ENCODE peak calls at places on chromosomes 3 and 15, in ten cellular contexts. K is fibroblast of mammary gland, H is MM.1S, U is pancreas, C is DND-41, O is aorta, W is esophagus squamous epithelium, L is bronchial epithelial cell, A is PC-3, S is fibroblast of the aortic adventitia. F is an unnamed sample.

GRCh38 chr15:82538961-82539689 is 1.1 kb downstream of the RPS17 start:
- DNase-seq in K (peak; percentile 38), H (no peak), U (no peak), C (no peak), O (no peak), W (no peak), L (no peak), A (no peak), S (peak; percentile 34), F (no peak)

GRCh38 chr3:124878561-124879394 is 8.4 kb downstream of the ITGB5 start:
- DNase-seq in K (peak; percentile 99), H (no peak), U (no peak), C (no peak), O (peak; percentile 75), W (no peak), L (peak; percentile 97), A (peak; percentile 90), S (peak; percentile 97), F (no peak)

GRCh38 chr15:70466895-70467529 is 296.3 kb downstream of the UACA start:
- DNase-seq in K (peak; percentile 69), H (peak; percentile 78), U (no peak), C (peak; percentile 76), O (peak; percentile 81), W (no peak), L (peak; percentile 52), A (peak; percentile 67), S (peak; percentile 73), F (peak; percentile 64)

GRCh38 chr15:48536681-48537091 is 108.8 kb downstream of the FBN1 start:
- DNase-seq in K (peak; percentile 40), H (no peak), U (no peak), C (no peak), O (no peak), W (no peak), L (no peak), A (no peak), S (peak; percentile 84), F (no peak)

GRCh38 chr15:49847436-49847835 is 226.6 kb downstream of the DTWD1 start:
- DNase-seq in K (peak; percentile 64), H (no peak), U (no peak), C (no peak), O (no peak), W (no peak), L (no peak), A (no peak), S (peak; percentile 64), F (no peak)

GRCh38 chr3:151434151-151434890 is 26.5 kb downstream of the IGSF10 start:
- DNase-seq in K (peak; percentile 96), H (no peak), U (no peak), C (no peak), O (no peak), W (no peak), L (peak; percentile 93), A (peak; percentile 92), S (peak; percentile 90), F (no peak)

GRCh38 chr15:44441095-44441501 is 13.7 kb downstream of the CTDSPL2 start:
- DNase-seq in K (no peak), H (no peak), U (no peak), C (no peak), O (no peak), W (no peak), L (no peak), A (no peak), S (no peak), F (no peak)

GRCh38 chr3:111336511-111336910 is 205.5 kb upstream of the CD96 start:
- DNase-seq in K (no peak), H (no peak), U (no peak), C (peak; percentile 67), O (no peak), W (no peak), L (no peak), A (peak; percentile 22), S (peak; percentile 51), F (no peak)

GRCh38 chr15:86384191-86384590 is 304.5 kb downstream of the AGBL1 start:
- DNase-seq in K (no peak), H (no peak), U (no peak), C (no peak), O (no peak), W (no peak), L (no peak), A (no peak), S (no peak), F (no peak)

GRCh38 chr15:63982381-63982854 is 63.9 kb downstream of the DAPK2 start:
- DNase-seq in K (no peak), H (no peak), U (no peak), C (no peak), O (no peak), W (no peak), L (no peak), A (no peak), S (no peak), F (no peak)

DNA sequence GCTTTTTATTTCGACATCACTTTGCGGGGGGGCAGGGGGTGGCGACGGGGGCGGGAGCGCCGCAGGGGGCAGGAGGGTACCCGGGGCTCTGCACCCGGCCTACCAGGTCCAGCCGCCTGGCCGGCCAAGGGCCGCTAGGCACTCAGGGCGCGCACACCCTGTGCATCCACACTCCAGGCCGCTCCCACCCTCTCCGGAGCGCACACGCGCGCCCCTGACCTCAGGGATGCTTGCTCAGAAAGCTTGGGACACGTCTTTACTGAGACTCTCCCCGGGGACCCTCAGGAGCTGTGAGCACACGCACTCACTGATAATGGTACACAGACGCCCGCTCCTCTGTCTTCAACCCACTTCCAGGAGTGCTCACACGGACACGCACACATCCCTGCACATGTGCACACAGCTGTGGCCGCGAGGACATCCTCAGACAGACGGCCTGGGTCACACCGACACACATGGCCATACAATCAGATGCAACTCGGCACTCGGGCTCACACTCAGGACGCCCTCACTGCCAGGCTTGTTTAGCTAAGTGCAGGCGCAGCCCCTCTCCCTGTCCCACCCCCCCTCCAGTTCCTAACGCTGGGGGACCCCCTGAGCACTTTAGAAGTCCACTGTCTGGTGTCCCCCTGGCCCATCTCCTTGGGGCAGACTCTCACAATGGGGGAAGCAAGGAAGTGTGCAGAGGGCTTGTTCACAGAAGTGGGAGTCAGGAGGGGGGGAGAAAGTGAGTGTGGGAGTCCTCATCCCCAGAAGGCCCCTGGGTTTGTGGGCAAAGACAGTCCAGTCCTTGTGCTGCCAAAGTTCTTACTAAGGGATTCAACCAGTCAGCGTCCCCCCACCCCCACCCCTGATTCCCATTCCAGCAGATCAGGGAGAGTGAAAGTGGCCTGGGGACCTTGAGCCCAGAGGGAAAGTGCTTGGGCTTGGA is 485 bp upstream of the GATA2 start:
- DNase-seq in K (no peak), H (no peak), U (peak; percentile 53), C (no peak), O (no peak), W (no peak), L (no peak), A (no peak), S (no peak), F (no peak)
- H3K4me3 ChIP-seq in K (no peak overlapping the region), H (no peak overlapping the region), U (peak overlapping the region; percentile 60), C (no peak overlapping the region), O (no peak overlapping the region), W (no peak overlapping the region), L (no peak overlapping the region), A (peak overlapping the region; percentile 93), S (no peak overlapping the region), F (no peak overlapping the region)

GRCh38 chr3:127577448-127577847 is 13.1 kb downstream of the TPRA1 start:
- DNase-seq in K (no peak), H (no peak), U (no peak), C (no peak), O (no peak), W (no peak), L (no peak), A (no peak), S (no peak), F (no peak)
- H3K4me3 ChIP-seq in K (no peak overlapping the region), H (no peak overlapping the region), U (no peak overlapping the region), C (no peak overlapping the region), O (no peak overlapping the region), W (no peak overlapping the region), L (no peak overlapping the region), A (no peak overlapping the region), S (no peak overlapping the region), F (no peak overlapping the region)

DNA sequence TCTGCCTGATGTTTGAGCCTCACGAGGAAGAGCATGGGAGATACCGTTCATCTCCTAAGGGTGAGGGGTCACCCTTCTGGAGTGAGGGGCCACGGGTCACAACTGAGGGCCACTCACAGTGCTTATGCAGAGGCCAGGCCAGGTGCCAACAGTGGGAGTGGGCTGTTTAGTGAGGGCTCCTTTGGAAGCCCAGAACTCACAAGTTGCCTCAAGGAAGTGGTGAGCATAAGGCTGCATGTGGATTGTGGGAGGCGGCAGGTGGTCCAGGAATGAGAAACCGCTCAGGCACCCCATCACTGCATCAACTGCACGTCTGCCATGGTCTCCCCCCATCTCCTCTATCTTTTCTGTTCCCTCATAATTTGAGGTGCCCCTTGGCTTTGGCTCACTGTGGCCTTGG is 26.5 kb downstream of the SPSB4 start:
- DNase-seq in K (no peak), H (no peak), U (no peak), C (no peak), O (peak; percentile 42), W (no peak), L (no peak), A (no peak), S (no peak), F (no peak)
- H3K4me3 ChIP-seq in K (no peak overlapping the region), H (no peak overlapping the region), U (no peak overlapping the region), C (no peak overlapping the region), O (no peak overlapping the region), W (no peak overlapping the region), L (no peak overlapping the region), A (no peak overlapping the region), S (no peak overlapping the region), F (no peak overlapping the region)

GRCh38 chr3:175526191-175526590 is 667.1 kb downstream of the NAALADL2 start:
- DNase-seq in K (no peak), H (no peak), U (no peak), C (no peak), O (no peak), W (no peak), L (no peak), A (no peak), S (no peak), F (no peak)
- H3K4me3 ChIP-seq in K (peak overlapping the region; percentile 46), H (no peak overlapping the region), U (no peak overlapping the region), C (no peak overlapping the region), O (peak overlapping the region; percentile 97), W (no peak overlapping the region), L (peak overlapping the region; percentile 20), A (no peak overlapping the region), S (peak overlapping the region; percentile 62), F (no peak overlapping the region)

DNA sequence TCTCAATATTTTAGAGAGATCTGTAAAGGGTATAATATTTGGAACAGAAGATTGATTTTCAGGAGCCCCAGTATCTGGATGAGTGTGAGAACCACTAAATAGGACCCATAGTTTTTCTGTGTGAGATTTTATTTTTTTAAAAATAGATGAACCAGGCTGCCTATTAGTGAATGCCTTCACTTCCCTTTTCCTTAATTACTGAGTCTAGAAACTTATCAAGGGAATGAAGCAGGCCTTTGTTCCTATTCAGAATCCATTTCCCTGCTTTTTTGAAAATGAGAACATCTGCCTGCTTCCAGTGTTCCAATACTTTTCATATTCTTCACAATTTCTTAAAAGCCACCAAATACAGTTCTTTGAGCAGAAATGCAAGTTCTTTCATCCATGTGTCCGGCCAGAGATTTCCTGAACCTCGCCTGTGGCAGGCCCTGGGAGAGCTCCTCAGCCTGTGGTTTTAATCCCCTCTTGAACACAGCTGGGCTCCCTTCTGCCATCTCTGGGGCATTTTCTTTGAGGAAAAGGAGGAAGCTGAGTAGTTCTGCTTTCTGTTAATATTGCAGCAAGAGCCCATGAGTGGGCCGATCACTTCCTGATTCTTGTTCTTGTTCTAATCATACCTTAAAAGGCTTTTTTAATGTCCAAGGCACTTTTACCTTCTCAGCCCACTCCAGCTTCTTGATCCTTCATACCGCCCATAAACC is 4.7 kb downstream of the EHD4 start:
- DNase-seq in K (peak; percentile 57), H (no peak), U (no peak), C (no peak), O (peak; percentile 44), W (no peak), L (peak; percentile 60), A (no peak), S (no peak), F (no peak)
- H3K4me3 ChIP-seq in K (no peak overlapping the region), H (no peak overlapping the region), U (no peak overlapping the region), C (no peak overlapping the region), O (no peak overlapping the region), W (no peak overlapping the region), L (no peak overlapping the region), A (no peak overlapping the region), S (no peak overlapping the region), F (no peak overlapping the region)